ENCODE peak calls at places on chromosomes 3 and 15, in four cellular contexts. G is mesendoderm, E is uterus, H is breast epithelium. O is an unnamed sample. For H3K27me3 and H3K4me1, the result is how much of the 10 kb centered on the place peaks cover.

GRCh38 chr3:138944842-138945645 is 1.9 kb downstream of the FOXL2 start:
- DNase-seq in H (no peak), E (no peak), G (peak), O (no peak)

GRCh38 chr3:78974181-78974770 is 793.5 kb downstream of the ROBO1 start:
- DNase-seq in G (no peak), E (no peak), H (no peak), O (no peak)

GRCh38 chr3:12993022-12993622 is 80.1 kb downstream of the IQSEC1 start:
- DNase-seq in H (no peak), E (no peak), G (peak), O (no peak)

GRCh38 chr15:89551502-89551901 is 23.8 kb upstream of the TICRR start:
- DNase-seq in E (no peak), G (no peak), H (no peak), O (no peak)

GRCh38 chr3:143951351-143951971 is 20.2 kb upstream of the DIPK2A start:
- DNase-seq in E (no peak), G (peak), H (no peak), O (no peak)

GRCh38 chr3:11624161-11624560 is 19.6 kb downstream of the VGLL4 start:
- DNase-seq in E (no peak), G (no peak), H (no peak), O (no peak)

GRCh38 chr15:80706161-80706560 is 11.1 kb downstream of the ABHD17C start:
- DNase-seq in H (no peak), E (no peak), G (no peak), O (no peak)

GRCh38 chr3:144692488-144692887 is 720.9 kb downstream of the DIPK2A start:
- DNase-seq in G (no peak), E (no peak), H (no peak), O (no peak)

GRCh38 chr3:30520695-30521094 is 85.7 kb upstream of the TGFBR2 start:
- DNase-seq in E (no peak), H (no peak), G (no peak), O (no peak)

GRCh38 chr3:132352556-132353143 is 35.4 kb downstream of the ACP3 start:
- DNase-seq in G (peak), E (peak), H (no peak), O (peak)

GRCh38 chr15:44468713-44469385 is 41.4 kb downstream of the CTDSPL2 start:
- DNase-seq in G (no peak), H (no peak), E (no peak), O (no peak)

GRCh38 chr3:8607285-8608040 is 37.1 kb downstream of the SSUH2 start:
- DNase-seq in H (no peak), G (peak), E (peak), O (peak)

GRCh38 chr3:104198136-104198535 is 1168.6 kb upstream of the ALCAM start:
- DNase-seq in H (no peak), G (no peak), E (no peak), O (no peak)

GRCh38 chr3:172981407-172981983 is 159.5 kb downstream of the SPATA16 start:
- DNase-seq in G (no peak), E (no peak), H (no peak), O (no peak)
- H3K27me3 ChIP-seq in G (under half), E (under half), H (under half), O (under half)

DNA sequence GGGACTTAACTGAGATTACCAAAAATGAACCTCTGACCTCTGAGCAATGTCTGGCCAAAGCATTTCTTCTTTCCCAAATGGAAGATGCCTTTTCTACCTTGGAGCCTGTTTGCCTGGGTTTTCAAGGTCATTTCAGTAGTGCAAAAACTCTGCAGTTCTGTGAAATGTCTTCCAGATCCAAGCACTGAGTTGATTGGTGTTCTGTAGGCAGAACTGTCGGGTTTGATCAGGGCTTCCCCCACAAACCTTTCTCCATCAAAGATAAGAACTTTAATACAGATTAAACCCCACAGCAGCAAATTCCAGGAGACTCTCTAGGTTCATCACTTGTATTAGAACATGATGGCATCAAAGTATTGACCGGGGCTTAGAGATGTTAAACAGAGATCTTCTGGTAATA is 192.7 kb upstream of the TOPAZ1 start:
- DNase-seq in E (no peak), G (no peak), H (no peak), O (no peak)
- H3K27ac ChIP-seq in E (no peak), G (peak), H (no peak), O (no peak)

DNA sequence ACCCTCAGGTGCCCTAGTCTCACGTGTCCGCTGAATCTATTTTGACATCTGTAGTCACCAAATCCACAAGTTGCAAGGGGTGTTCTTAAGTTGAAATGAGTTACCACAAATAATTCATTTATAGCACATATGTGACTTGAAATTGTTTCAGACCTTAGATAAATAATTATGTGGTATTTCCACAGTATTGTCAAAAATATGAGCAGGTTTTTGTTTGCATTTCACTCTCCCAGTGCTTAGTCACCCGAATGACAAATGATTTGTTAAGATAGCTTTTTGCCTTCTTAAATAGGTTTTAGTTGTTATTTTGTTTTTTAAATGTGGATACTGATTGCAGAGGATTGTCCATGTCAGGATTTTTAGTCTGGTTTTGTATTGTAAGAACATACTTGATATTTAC is 2.6 kb downstream of the MFSD1 start:
- DNase-seq in E (no peak), H (no peak), G (no peak), O (no peak)
- H3K4me1 ChIP-seq in E (under half), H (under half), G (under half), O (under half)

GRCh38 chr15:29567336-29567735 is 254.9 kb downstream of the TJP1 start:
- DNase-seq in E (no peak), H (no peak), G (no peak), O (no peak)

GRCh38 chr15:29568840-29569532 is 253.3 kb downstream of the TJP1 start:
- DNase-seq in G (peak), H (no peak), E (no peak), O (no peak)

GRCh38 chr15:29570121-29570930 is 251.9 kb downstream of the TJP1 start:
- DNase-seq in G (peak), H (no peak), E (no peak), O (no peak)

GRCh38 chr15:29570931-29571727 is 251.1 kb downstream of the TJP1 start:
- DNase-seq in E (no peak), G (peak), H (no peak), O (no peak)

GRCh38 chr15:29569533-29570092 is 252.7 kb downstream of the TJP1 start:
- DNase-seq in G (peak), H (no peak), E (no peak), O (no peak)
- H3K27me3 ChIP-seq in G (under half), H (half or more), E (under half), O (under half)

GRCh38 chr3:149542375-149543312 is 68.1 kb downstream of the TM4SF4 start:
- DNase-seq in G (peak), E (no peak), H (no peak), O (no peak)
- H3K27ac ChIP-seq in G (no peak), E (no peak), H (peak), O (no peak)

GRCh38 chr3:24133942-24134341 is 188.9 kb downstream of the NR1D2 start:
- DNase-seq in H (no peak), G (no peak), E (no peak), O (no peak)
- H3K4me1 ChIP-seq in H (under half), G (under half), E (under half), O (under half)

GRCh38 chr3:128557531-128558280 is 64.7 kb upstream of the GATA2 start:
- DNase-seq in E (no peak), H (no peak), G (no peak), O (no peak)
- H3K27me3 ChIP-seq in E (under half), H (under half), G (under half), O (under half)